ENCODE peak calls at places on chromosomes 1 and 21, in ten cellular contexts. One of them, this sample, is unnamed.

GRCh38 chr1:107935396-107936064 is 29.4 kb downstream of the VAV3 start:
- DNase-seq in HL-60: peak
- DNase-seq in progenitor cell of endocrine pancreas: no peak
- DNase-seq in breast epithelium: no peak
- DNase-seq in AG09309: no peak
- DNase-seq in transverse colon: no peak
- DNase-seq in fibroblast of pulmonary artery: no peak
- DNase-seq in HCT116: no peak
- DNase-seq in GM12865: peak
- DNase-seq in bronchial epithelial cell: peak
- DNase-seq in this sample: peak

GRCh38 chr1:59738591-59739015 is 76.1 kb upstream of the HOOK1 start:
- DNase-seq in HL-60: no peak
- DNase-seq in fibroblast of pulmonary artery: peak
- DNase-seq in breast epithelium: no peak
- DNase-seq in GM12865: no peak
- DNase-seq in AG09309: peak
- DNase-seq in progenitor cell of endocrine pancreas: no peak
- DNase-seq in HCT116: no peak
- DNase-seq in bronchial epithelial cell: no peak
- DNase-seq in transverse colon: no peak
- DNase-seq in this sample: no peak

GRCh38 chr1:233614173-233614742 is 352 bp downstream of the KCNK1 start:
- DNase-seq in fibroblast of pulmonary artery: peak
- DNase-seq in breast epithelium: peak
- DNase-seq in bronchial epithelial cell: peak
- DNase-seq in HL-60: no peak
- DNase-seq in AG09309: no peak
- DNase-seq in transverse colon: peak
- DNase-seq in GM12865: peak
- DNase-seq in HCT116: peak
- DNase-seq in progenitor cell of endocrine pancreas: peak
- DNase-seq in this sample: no peak

GRCh38 chr1:3785045-3785444 is 11.3 kb downstream of the LRRC47 start:
- DNase-seq in GM12865: no peak
- DNase-seq in transverse colon: peak
- DNase-seq in bronchial epithelial cell: no peak
- DNase-seq in HCT116: no peak
- DNase-seq in HL-60: no peak
- DNase-seq in progenitor cell of endocrine pancreas: no peak
- DNase-seq in breast epithelium: no peak
- DNase-seq in fibroblast of pulmonary artery: no peak
- DNase-seq in AG09309: no peak
- DNase-seq in this sample: no peak

GRCh38 chr1:167206166-167206835 is 14.4 kb upstream of the POU2F1 start:
- DNase-seq in HL-60: no peak
- DNase-seq in breast epithelium: no peak
- DNase-seq in GM12865: no peak
- DNase-seq in transverse colon: no peak
- DNase-seq in fibroblast of pulmonary artery: no peak
- DNase-seq in progenitor cell of endocrine pancreas: no peak
- DNase-seq in HCT116: no peak
- DNase-seq in bronchial epithelial cell: no peak
- DNase-seq in AG09309: no peak
- DNase-seq in this sample: no peak

GRCh38 chr1:23980725-23981063 is 567 bp upstream of the SRSF10 start:
- DNase-seq in GM12865: peak
- DNase-seq in HL-60: peak
- DNase-seq in fibroblast of pulmonary artery: no peak
- DNase-seq in bronchial epithelial cell: peak
- DNase-seq in AG09309: no peak
- DNase-seq in transverse colon: peak
- DNase-seq in breast epithelium: no peak
- DNase-seq in progenitor cell of endocrine pancreas: no peak
- DNase-seq in HCT116: peak
- DNase-seq in this sample: peak

GRCh38 chr21:34883501-34884271 is 165.4 kb downstream of the RUNX1 start:
- DNase-seq in breast epithelium: no peak
- DNase-seq in AG09309: no peak
- DNase-seq in bronchial epithelial cell: peak
- DNase-seq in HCT116: no peak
- DNase-seq in progenitor cell of endocrine pancreas: no peak
- DNase-seq in fibroblast of pulmonary artery: no peak
- DNase-seq in transverse colon: no peak
- DNase-seq in HL-60: no peak
- DNase-seq in GM12865: no peak
- DNase-seq in this sample: no peak

GRCh38 chr21:20882462-20883415 is 115.5 kb upstream of the NCAM2 start:
- DNase-seq in progenitor cell of endocrine pancreas: peak
- DNase-seq in fibroblast of pulmonary artery: peak
- DNase-seq in HL-60: peak
- DNase-seq in GM12865: peak
- DNase-seq in breast epithelium: no peak
- DNase-seq in AG09309: no peak
- DNase-seq in bronchial epithelial cell: peak
- DNase-seq in HCT116: peak
- DNase-seq in transverse colon: peak
- DNase-seq in this sample: no peak

GRCh38 chr1:183646780-183647179 is 6.3 kb downstream of the APOBEC4 start:
- DNase-seq in progenitor cell of endocrine pancreas: no peak
- DNase-seq in transverse colon: no peak
- DNase-seq in fibroblast of pulmonary artery: no peak
- DNase-seq in HCT116: no peak
- DNase-seq in bronchial epithelial cell: no peak
- DNase-seq in breast epithelium: no peak
- DNase-seq in GM12865: no peak
- DNase-seq in HL-60: peak
- DNase-seq in AG09309: no peak
- DNase-seq in this sample: no peak

GRCh38 chr1:212600980-212601379 is 7.6 kb upstream of the ATF3 start:
- DNase-seq in progenitor cell of endocrine pancreas: no peak
- DNase-seq in HL-60: no peak
- DNase-seq in HCT116: no peak
- DNase-seq in GM12865: no peak
- DNase-seq in AG09309: no peak
- DNase-seq in bronchial epithelial cell: peak
- DNase-seq in fibroblast of pulmonary artery: no peak
- DNase-seq in transverse colon: no peak
- DNase-seq in breast epithelium: no peak
- DNase-seq in this sample: no peak

GRCh38 chr1:43321331-43321891 is 16.2 kb upstream of the MPL start:
- DNase-seq in HCT116: no peak
- DNase-seq in fibroblast of pulmonary artery: no peak
- DNase-seq in breast epithelium: no peak
- DNase-seq in progenitor cell of endocrine pancreas: no peak
- DNase-seq in bronchial epithelial cell: no peak
- DNase-seq in AG09309: no peak
- DNase-seq in HL-60: no peak
- DNase-seq in transverse colon: no peak
- DNase-seq in GM12865: no peak
- DNase-seq in this sample: no peak

GRCh38 chr21:43956019-43956666 is 56.0 kb upstream of the TRAPPC10 start:
- DNase-seq in AG09309: no peak
- DNase-seq in HL-60: no peak
- DNase-seq in transverse colon: no peak
- DNase-seq in breast epithelium: no peak
- DNase-seq in fibroblast of pulmonary artery: no peak
- DNase-seq in progenitor cell of endocrine pancreas: no peak
- DNase-seq in GM12865: no peak
- DNase-seq in HCT116: no peak
- DNase-seq in bronchial epithelial cell: no peak
- DNase-seq in this sample: no peak

GRCh38 chr21:43953028-43953427 is 59.1 kb upstream of the TRAPPC10 start:
- DNase-seq in AG09309: no peak
- DNase-seq in progenitor cell of endocrine pancreas: no peak
- DNase-seq in breast epithelium: no peak
- DNase-seq in transverse colon: no peak
- DNase-seq in HL-60: no peak
- DNase-seq in GM12865: no peak
- DNase-seq in fibroblast of pulmonary artery: no peak
- DNase-seq in bronchial epithelial cell: no peak
- DNase-seq in HCT116: no peak
- DNase-seq in this sample: no peak

GRCh38 chr21:43954042-43954441 is 58.1 kb upstream of the TRAPPC10 start:
- DNase-seq in AG09309: no peak
- DNase-seq in fibroblast of pulmonary artery: no peak
- DNase-seq in breast epithelium: no peak
- DNase-seq in transverse colon: no peak
- DNase-seq in HCT116: no peak
- DNase-seq in GM12865: no peak
- DNase-seq in HL-60: no peak
- DNase-seq in progenitor cell of endocrine pancreas: no peak
- DNase-seq in bronchial epithelial cell: no peak
- DNase-seq in this sample: no peak

GRCh38 chr21:43956667-43957030 is 55.5 kb upstream of the TRAPPC10 start:
- DNase-seq in HL-60: no peak
- DNase-seq in fibroblast of pulmonary artery: peak
- DNase-seq in GM12865: no peak
- DNase-seq in AG09309: no peak
- DNase-seq in HCT116: no peak
- DNase-seq in progenitor cell of endocrine pancreas: no peak
- DNase-seq in breast epithelium: no peak
- DNase-seq in bronchial epithelial cell: no peak
- DNase-seq in transverse colon: no peak
- DNase-seq in this sample: no peak

GRCh38 chr21:43954896-43955295 is 57.2 kb upstream of the TRAPPC10 start:
- DNase-seq in GM12865: no peak
- DNase-seq in fibroblast of pulmonary artery: no peak
- DNase-seq in AG09309: no peak
- DNase-seq in breast epithelium: no peak
- DNase-seq in HCT116: no peak
- DNase-seq in bronchial epithelial cell: no peak
- DNase-seq in transverse colon: no peak
- DNase-seq in HL-60: no peak
- DNase-seq in progenitor cell of endocrine pancreas: no peak
- DNase-seq in this sample: no peak
- TF ChIP-seq CTCF in GM12865: no peak
- TF ChIP-seq CTCF in fibroblast of pulmonary artery: no peak
- TF ChIP-seq CTCF in AG09309: no peak
- TF ChIP-seq CTCF in breast epithelium: no peak
- TF ChIP-seq CTCF in HCT116: no peak
- TF ChIP-seq CTCF in bronchial epithelial cell: no peak
- TF ChIP-seq CTCF in transverse colon: no peak
- TF ChIP-seq CTCF in HL-60: no peak
- TF ChIP-seq CTCF in progenitor cell of endocrine pancreas: no peak
- TF ChIP-seq CTCF in this sample: no peak

DNA sequence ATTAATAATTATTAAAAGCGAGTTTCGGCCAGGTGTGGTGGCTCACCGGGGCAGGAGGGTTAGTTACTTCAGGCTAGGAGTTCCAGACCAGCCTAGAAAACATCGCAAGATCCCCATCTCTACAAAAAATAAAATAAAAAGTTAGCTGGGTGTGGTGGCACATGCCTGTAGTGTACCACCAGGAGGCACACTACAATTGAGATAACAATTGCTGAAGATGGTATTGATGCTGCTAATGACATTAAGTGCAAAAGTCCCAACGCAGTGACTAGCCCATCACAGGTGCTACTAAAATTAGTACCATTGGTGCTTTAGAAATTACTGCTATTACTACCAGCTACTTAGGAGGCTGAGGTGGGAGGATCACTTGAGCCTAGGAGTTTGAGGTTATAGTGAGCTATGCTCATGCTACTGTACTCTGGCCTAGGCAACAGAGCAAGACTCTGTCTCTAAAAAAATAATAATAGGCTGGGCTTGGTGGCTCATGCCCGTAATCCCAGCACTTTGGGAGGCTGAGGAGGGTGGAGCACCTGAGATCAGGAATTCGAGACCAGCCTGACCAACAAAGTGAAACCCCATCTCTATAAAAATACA is 156.6 kb downstream of the GREM2 start:
- DNase-seq in HCT116: no peak
- DNase-seq in GM12865: peak
- DNase-seq in bronchial epithelial cell: peak
- DNase-seq in fibroblast of pulmonary artery: peak
- DNase-seq in breast epithelium: no peak
- DNase-seq in transverse colon: no peak
- DNase-seq in HL-60: no peak
- DNase-seq in progenitor cell of endocrine pancreas: no peak
- DNase-seq in AG09309: no peak
- DNase-seq in this sample: no peak
- TF ChIP-seq CTCF in HCT116: no peak
- TF ChIP-seq CTCF in GM12865: peak
- TF ChIP-seq CTCF in bronchial epithelial cell: peak
- TF ChIP-seq CTCF in fibroblast of pulmonary artery: peak
- TF ChIP-seq CTCF in breast epithelium: peak
- TF ChIP-seq CTCF in transverse colon: peak
- TF ChIP-seq CTCF in HL-60: no peak
- TF ChIP-seq CTCF in progenitor cell of endocrine pancreas: peak
- TF ChIP-seq CTCF in AG09309: peak
- TF ChIP-seq CTCF in this sample: no peak

GRCh38 chr1:46556822-46557221 is 5.4 kb upstream of the KNCN start:
- DNase-seq in bronchial epithelial cell: peak
- DNase-seq in fibroblast of pulmonary artery: peak
- DNase-seq in AG09309: no peak
- DNase-seq in transverse colon: no peak
- DNase-seq in progenitor cell of endocrine pancreas: no peak
- DNase-seq in HL-60: peak
- DNase-seq in HCT116: peak
- DNase-seq in GM12865: no peak
- DNase-seq in breast epithelium: no peak
- DNase-seq in this sample: no peak
- TF ChIP-seq CTCF in bronchial epithelial cell: peak
- TF ChIP-seq CTCF in fibroblast of pulmonary artery: peak
- TF ChIP-seq CTCF in AG09309: peak
- TF ChIP-seq CTCF in transverse colon: no peak
- TF ChIP-seq CTCF in progenitor cell of endocrine pancreas: no peak
- TF ChIP-seq CTCF in HL-60: no peak
- TF ChIP-seq CTCF in HCT116: peak
- TF ChIP-seq CTCF in GM12865: no peak
- TF ChIP-seq CTCF in breast epithelium: no peak
- TF ChIP-seq CTCF in this sample: no peak

GRCh38 chr1:82759035-82759434 is 958.3 kb downstream of the ADGRL2 start:
- DNase-seq in bronchial epithelial cell: peak
- DNase-seq in AG09309: no peak
- DNase-seq in transverse colon: no peak
- DNase-seq in breast epithelium: no peak
- DNase-seq in HL-60: no peak
- DNase-seq in fibroblast of pulmonary artery: no peak
- DNase-seq in GM12865: no peak
- DNase-seq in progenitor cell of endocrine pancreas: no peak
- DNase-seq in HCT116: no peak
- DNase-seq in this sample: no peak
- TF ChIP-seq CTCF in bronchial epithelial cell: peak
- TF ChIP-seq CTCF in AG09309: no peak
- TF ChIP-seq CTCF in transverse colon: no peak
- TF ChIP-seq CTCF in breast epithelium: no peak
- TF ChIP-seq CTCF in HL-60: no peak
- TF ChIP-seq CTCF in fibroblast of pulmonary artery: no peak
- TF ChIP-seq CTCF in GM12865: no peak
- TF ChIP-seq CTCF in progenitor cell of endocrine pancreas: peak
- TF ChIP-seq CTCF in HCT116: no peak
- TF ChIP-seq CTCF in this sample: no peak

This sample was measured in activated B cell treated with CpG ODN at 0.5 μM for 24 hours.